ENCODE peak calls at places on chromosomes 16 and 17, in eight cellular contexts. W, Z, K, V, P, U, N and X are unnamed samples.

GRCh38 chr17:7951143-7951792 is 19.3 kb downstream of the CNTROB start:
- DNase-seq in W (no peak), Z (no peak), K (no peak), V (no peak), P (no peak), U (no peak), N (no peak), X (no peak)

GRCh38 chr17:35523296-35523695 is 14.2 kb downstream of the SLFN12L start:
- DNase-seq in W (no peak), Z (no peak), K (no peak), V (no peak), P (no peak), U (no peak), N (no peak), X (no peak)

GRCh38 chr16:17070882-17071592 is 399.7 kb downstream of the XYLT1 start:
- DNase-seq in W (no peak), Z (no peak), K (peak), V (no peak), P (no peak), U (peak), N (peak), X (no peak)

GRCh38 chr16:11138769-11139623 is 117.0 kb downstream of the SOCS1 start:
- DNase-seq in W (no peak), Z (peak), K (no peak), V (peak), P (peak), U (no peak), N (no peak), X (peak)

GRCh38 chr16:19235478-19235877 is 50.1 kb upstream of the CLEC19A start:
- DNase-seq in W (no peak), Z (no peak), K (no peak), V (no peak), P (no peak), U (no peak), N (no peak), X (no peak)

GRCh38 chr17:50079334-50080095 is 15.6 kb upstream of the PDK2 start:
- DNase-seq in W (peak), Z (no peak), K (no peak), V (no peak), P (no peak), U (no peak), N (no peak), X (no peak)

GRCh38 chr17:28747046-28747691 is 3.4 kb downstream of the TRAF4 start:
- DNase-seq in W (peak), Z (no peak), K (no peak), V (no peak), P (no peak), U (no peak), N (no peak), X (no peak)

GRCh38 chr17:40563371-40564052 is 1.8 kb downstream of the CCR7 start:
- DNase-seq in W (no peak), Z (no peak), K (peak), V (no peak), P (no peak), U (no peak), N (no peak), X (no peak)

GRCh38 chr16:85401370-85401916 is 211.7 kb upstream of the GSE1 start:
- DNase-seq in W (peak), Z (no peak), K (no peak), V (no peak), P (no peak), U (no peak), N (no peak), X (no peak)

GRCh38 chr17:61009619-61010018 is 332.0 kb downstream of the BCAS3 start:
- DNase-seq in W (no peak), Z (peak), K (no peak), V (no peak), P (no peak), U (no peak), N (peak), X (peak)

GRCh38 chr16:66035096-66035495 is 331.4 kb upstream of the CDH5 start:
- DNase-seq in W (no peak), Z (no peak), K (no peak), V (no peak), P (no peak), U (no peak), N (peak), X (no peak)

GRCh38 chr16:59878479-59878878 is 1144.4 kb upstream of the GOT2 start:
- DNase-seq in W (no peak), Z (peak), K (no peak), V (no peak), P (peak), U (no peak), N (peak), X (peak)

GRCh38 chr16:87952751-87953150 is 1.5 kb downstream of the BANP start:
- DNase-seq in W (no peak), Z (no peak), K (no peak), V (no peak), P (no peak), U (no peak), N (no peak), X (no peak)
- H3K4me3 ChIP-seq in W (no peak), Z (no peak), K (no peak), V (no peak), P (peak), U (peak), N (peak), X (no peak)

GRCh38 chr17:27634026-27634335 is 3.0 kb downstream of the LGALS9 start:
- DNase-seq in W (no peak), Z (no peak), K (no peak), V (no peak), P (no peak), U (no peak), N (no peak), X (no peak)

GRCh38 chr17:27634781-27635180 is 3.8 kb downstream of the LGALS9 start:
- DNase-seq in W (no peak), Z (no peak), K (no peak), V (no peak), P (no peak), U (no peak), N (no peak), X (no peak)

GRCh38 chr17:27631897-27632725 is 1.1 kb downstream of the LGALS9 start:
- DNase-seq in W (no peak), Z (no peak), K (no peak), V (no peak), P (no peak), U (no peak), N (no peak), X (no peak)

GRCh38 chr17:27635275-27635823 is 4.4 kb downstream of the LGALS9 start:
- DNase-seq in W (no peak), Z (no peak), K (no peak), V (no peak), P (no peak), U (no peak), N (no peak), X (no peak)

DNA sequence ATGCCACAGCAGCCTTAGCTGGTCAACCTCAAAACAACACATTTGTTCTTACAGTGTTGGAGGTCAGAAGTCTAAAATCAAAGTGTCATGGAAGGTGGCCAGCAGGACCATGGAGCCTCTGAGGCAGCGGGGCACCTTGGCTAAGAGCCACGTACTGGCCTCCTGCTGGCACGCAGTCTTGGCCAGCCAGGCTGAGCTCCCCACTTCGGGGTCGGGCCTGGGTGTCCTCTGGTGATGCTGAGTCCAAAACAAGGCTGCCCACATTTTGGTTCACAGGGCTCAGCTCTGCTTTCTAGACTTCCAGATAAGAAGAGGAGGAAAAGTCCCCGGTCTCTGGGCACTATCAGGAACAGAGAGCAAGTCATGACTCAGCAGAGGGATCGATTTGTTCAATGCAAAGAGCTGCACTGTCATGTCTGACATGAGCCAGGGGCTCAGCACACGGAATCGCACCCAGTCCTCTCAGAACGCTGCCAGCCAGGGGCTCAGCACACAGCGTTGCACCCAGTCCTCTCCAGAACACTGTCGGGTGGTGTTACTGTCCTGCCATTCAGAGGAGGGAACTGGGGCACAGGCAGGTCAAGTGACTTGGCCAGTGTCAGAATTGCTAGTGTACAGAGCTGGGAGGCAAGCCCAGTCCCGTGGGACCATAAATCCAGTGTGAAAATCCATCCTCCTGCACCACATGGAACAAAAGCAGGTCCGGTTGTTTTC is 2.5 kb downstream of the LGALS9 start:
- DNase-seq in W (peak), Z (peak), K (no peak), V (no peak), P (no peak), U (no peak), N (no peak), X (no peak)
- H3K4me3 ChIP-seq in W (no peak), Z (no peak), K (no peak), V (no peak), P (no peak), U (no peak), N (no peak), X (no peak)

DNA sequence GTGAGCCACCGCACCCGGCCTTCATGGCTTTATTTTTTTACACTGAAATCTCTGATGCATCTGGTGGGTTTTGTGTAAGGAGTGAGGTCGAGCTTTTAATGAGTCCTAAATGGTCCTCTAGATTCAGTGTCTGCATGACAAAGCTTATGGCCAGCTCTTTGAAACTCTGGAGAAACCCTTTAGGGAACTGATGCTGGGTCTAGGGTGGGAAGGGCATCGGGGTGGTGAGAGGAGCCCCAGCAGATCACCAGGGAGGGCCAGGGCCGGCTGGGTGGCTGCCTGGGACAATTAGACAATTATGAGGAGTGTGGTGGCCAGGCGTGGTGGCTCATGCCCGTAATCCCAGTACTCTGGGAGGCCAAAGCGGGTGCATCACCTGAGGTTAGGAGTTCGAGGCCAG is 93.9 kb downstream of the SEC14L1 start:
- DNase-seq in W (no peak), Z (no peak), K (no peak), V (no peak), P (no peak), U (no peak), N (no peak), X (no peak)
- H3K4me3 ChIP-seq in W (no peak), Z (no peak), K (no peak), V (no peak), P (no peak), U (peak), N (no peak), X (no peak)

GRCh38 chr17:32549559-32549958 is 62.8 kb downstream of the CDK5R1 start:
- DNase-seq in W (no peak), Z (no peak), K (no peak), V (no peak), P (no peak), U (no peak), N (no peak), X (no peak)
- H3K4me3 ChIP-seq in W (no peak), Z (no peak), K (no peak), V (no peak), P (no peak), U (no peak), N (no peak), X (no peak)

DNA sequence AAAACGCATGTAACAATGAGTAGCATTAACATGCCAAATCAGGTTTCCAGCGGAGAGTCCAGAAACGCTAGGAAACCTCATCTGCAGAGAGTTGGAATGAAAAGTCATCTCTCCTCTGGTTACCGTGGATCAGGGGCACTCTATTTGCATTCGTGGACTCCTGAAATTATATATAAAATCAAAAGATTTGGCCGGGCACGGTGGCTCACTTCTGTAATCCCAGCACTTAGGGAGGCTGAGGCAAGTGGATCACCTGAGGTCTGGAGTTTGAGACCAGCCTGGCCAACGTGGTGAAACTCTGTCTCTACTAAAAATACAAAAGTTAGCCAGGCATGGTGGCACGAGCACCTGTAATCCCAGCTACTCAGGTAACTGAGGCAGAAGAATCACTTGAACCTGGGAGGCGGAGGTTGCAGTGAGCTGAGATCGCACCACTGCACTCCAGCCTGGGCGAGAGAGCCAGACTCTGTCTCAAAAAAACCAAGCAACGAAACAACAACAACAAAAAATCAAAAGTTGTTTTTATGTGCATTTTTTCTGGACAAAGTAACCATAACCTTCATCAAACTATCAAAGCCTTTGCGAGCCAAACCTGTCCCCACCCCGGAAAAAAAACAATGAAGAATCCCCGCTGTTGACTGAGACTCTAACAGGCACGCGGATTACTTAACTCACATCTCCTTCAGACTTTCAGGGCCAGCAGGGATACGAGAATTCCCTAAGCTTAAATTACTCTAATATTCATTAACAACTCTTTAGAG is 79.7 kb upstream of the CREBBP start:
- DNase-seq in W (no peak), Z (no peak), K (no peak), V (no peak), P (no peak), U (no peak), N (no peak), X (no peak)
- H3K4me3 ChIP-seq in W (peak), Z (peak), K (peak), V (peak), P (peak), U (peak), N (peak), X (peak)

DNA sequence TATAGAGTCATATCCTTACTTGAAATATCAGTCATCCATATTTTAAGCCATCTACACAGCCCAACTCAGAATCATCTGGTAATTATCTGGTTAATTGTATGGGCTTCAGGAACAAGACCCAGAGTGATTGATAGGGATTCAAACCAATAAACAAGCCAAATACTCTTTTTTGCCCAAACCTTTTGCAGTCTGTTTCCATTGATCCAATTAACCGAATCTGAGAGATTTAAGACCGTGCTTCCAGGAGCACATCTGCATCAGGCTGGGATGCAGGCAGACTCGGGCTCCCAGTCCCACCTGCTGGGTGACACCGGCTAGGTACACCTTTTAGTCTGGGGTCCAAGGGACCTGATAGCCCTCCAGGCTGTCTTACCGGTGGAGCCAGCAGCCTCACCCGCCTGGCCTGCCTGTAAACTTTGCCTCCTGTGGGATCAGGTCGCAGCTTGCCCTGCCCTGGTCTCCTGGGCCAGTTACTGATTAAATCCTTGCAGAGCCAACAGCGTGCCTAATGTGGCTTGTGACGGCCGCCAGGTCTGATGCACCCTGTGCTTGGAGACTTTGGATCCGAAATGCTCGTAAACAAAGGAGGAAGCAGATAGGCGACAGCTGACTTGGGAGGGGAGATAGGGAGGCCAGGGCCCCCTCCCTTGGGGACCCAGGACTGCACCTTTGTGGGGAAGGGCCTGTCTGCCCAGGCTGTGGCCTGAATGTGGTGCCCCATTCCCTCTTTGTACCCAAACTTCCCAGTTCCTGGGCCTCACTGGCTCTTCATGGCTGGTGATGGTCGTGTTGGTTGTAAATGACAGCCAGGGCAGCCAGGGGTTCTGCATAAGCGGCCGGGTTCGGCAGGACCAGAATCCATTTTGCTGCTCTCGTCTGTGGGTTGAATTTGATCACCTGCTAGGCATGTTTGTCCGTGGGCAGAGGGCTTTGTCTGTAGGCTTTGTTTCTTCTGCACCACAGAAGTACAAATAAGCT is 3.8 kb downstream of the CMIP start:
- DNase-seq in W (peak), Z (no peak), K (no peak), V (no peak), P (no peak), U (no peak), N (no peak), X (no peak)
- H3K4me3 ChIP-seq in W (no peak), Z (no peak), K (no peak), V (no peak), P (no peak), U (no peak), N (no peak), X (no peak)

GRCh38 chr17:43953746-43954145 is at the start of gene PYY:
- DNase-seq in W (no peak), Z (no peak), K (no peak), V (no peak), P (no peak), U (no peak), N (no peak), X (no peak)

GRCh38 chr17:43951750-43952149 is 2.0 kb downstream of the PYY start:
- DNase-seq in W (no peak), Z (no peak), K (no peak), V (no peak), P (no peak), U (no peak), N (no peak), X (no peak)

GRCh38 chr17:43950554-43950953 is 3.2 kb downstream of the PYY start:
- DNase-seq in W (no peak), Z (no peak), K (no peak), V (no peak), P (no peak), U (no peak), N (no peak), X (no peak)

GRCh38 chr17:43952724-43953666 is 745 bp downstream of the PYY start:
- DNase-seq in W (no peak), Z (no peak), K (no peak), V (no peak), P (no peak), U (no peak), N (no peak), X (no peak)

GRCh38 chr17:43952351-43952723 is 1.4 kb downstream of the PYY start:
- DNase-seq in W (no peak), Z (no peak), K (no peak), V (no peak), P (no peak), U (no peak), N (peak), X (no peak)
- H3K4me3 ChIP-seq in W (no peak), Z (no peak), K (no peak), V (no peak), P (no peak), U (no peak), N (no peak), X (no peak)

GRCh38 chr17:48728232-48729231 is at the start of gene HOXB13:
- DNase-seq in W (no peak), Z (peak), K (no peak), V (peak), P (peak), U (no peak), N (no peak), X (no peak)
- H3K4me3 ChIP-seq in W (no peak), Z (peak), K (peak), V (peak), P (peak), U (peak), N (peak), X (peak)

GRCh38 chr17:74211141-74211928 is 2.0 kb upstream of the TTYH2 start:
- DNase-seq in W (no peak), Z (no peak), K (no peak), V (no peak), P (no peak), U (no peak), N (peak), X (no peak)

GRCh38 chr17:74213897-74214386 is 571 bp downstream of the TTYH2 start:
- DNase-seq in W (peak), Z (no peak), K (no peak), V (no peak), P (no peak), U (no peak), N (no peak), X (no peak)

GRCh38 chr17:74211929-74212261 is 1.5 kb upstream of the TTYH2 start:
- DNase-seq in W (no peak), Z (no peak), K (no peak), V (no peak), P (no peak), U (no peak), N (no peak), X (no peak)

GRCh38 chr17:74212913-74213791 is at the start of gene TTYH2:
- DNase-seq in W (peak), Z (peak), K (peak), V (no peak), P (peak), U (peak), N (peak), X (peak)

DNA sequence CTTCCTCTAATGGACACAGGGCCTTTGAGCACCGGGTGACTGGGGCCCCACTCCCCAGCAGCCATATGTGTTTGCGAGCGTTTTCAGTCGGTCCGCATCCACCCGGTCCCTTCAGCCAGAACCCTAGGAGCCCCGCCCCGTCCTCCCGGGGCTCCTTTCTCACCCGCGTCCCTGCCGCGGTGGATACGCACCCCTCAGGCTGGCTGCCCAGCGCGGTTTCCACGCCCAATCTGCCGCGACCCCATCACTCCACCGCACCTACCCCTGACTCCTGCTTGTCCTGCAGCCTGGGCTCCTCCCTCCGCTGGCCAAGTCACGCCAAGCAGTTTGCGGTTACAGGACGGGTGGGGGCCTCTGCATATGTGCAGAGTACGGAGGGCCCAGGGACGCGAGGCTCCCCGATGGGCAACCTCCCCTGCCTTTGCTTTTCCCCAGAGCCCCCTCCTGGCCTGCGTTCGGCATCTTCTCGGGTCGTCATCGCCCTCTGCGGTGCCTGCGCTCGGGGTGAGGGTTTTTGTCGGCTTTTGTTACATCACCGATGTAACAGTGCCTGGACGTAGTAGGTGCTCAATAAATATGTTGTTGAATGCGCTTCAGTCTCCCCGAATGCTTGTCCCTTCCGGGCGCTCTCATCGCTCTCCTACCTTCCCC is 984 bp upstream of the TTYH2 start:
- DNase-seq in W (peak), Z (no peak), K (no peak), V (no peak), P (no peak), U (no peak), N (peak), X (no peak)
- H3K4me3 ChIP-seq in W (peak), Z (peak), K (peak), V (peak), P (peak), U (peak), N (peak), X (peak)